ENCODE peak calls at places on chromosome 18, in nine cellular contexts. Y is foreskin fibroblast; N is RWPE1; M is mesothelial cell of epicardium; T is CD4-positive, alpha-beta T cell; O is gastrocnemius medialis; R is A673; E is brain microvascular endothelial cell; K is NB4. Q is an unnamed sample.

GRCh38 chr18:56245856-56246575 is 392.4 kb downstream of the TXNL1 start:
- DNase-seq in E (no peak), K (no peak), N (no peak), M (no peak), Y (peak), T (no peak), O (no peak), R (peak), Q (no peak)

GRCh38 chr18:26422472-26423162 is 125.7 kb downstream of the KCTD1 start:
- DNase-seq in R (no peak), N (no peak), O (no peak), E (no peak), M (no peak), K (no peak), Y (no peak), T (no peak), Q (no peak)

GRCh38 chr18:67381608-67382150 is 134.8 kb downstream of the DSEL start:
- DNase-seq in N (no peak), T (no peak), R (no peak), O (no peak), Y (no peak), M (no peak), E (no peak), K (no peak), Q (no peak)

GRCh38 chr18:26089247-26090129 is 925 bp downstream of the SS18 start:
- DNase-seq in M (no peak), K (peak), N (peak), O (no peak), R (peak), T (no peak), Y (peak), E (peak), Q (peak)

GRCh38 chr18:429030-429429 is 71.5 kb downstream of the COLEC12 start:
- DNase-seq in M (no peak), R (no peak), N (no peak), T (no peak), O (no peak), Y (no peak), K (no peak), E (no peak), Q (no peak)

GRCh38 chr18:20971886-20972267 is 139.7 kb downstream of the ROCK1 start:
- DNase-seq in N (peak), R (peak), K (peak), E (peak), M (no peak), O (no peak), T (no peak), Y (peak), Q (no peak)

GRCh38 chr18:67265464-67266245 is 250.9 kb downstream of the DSEL start:
- DNase-seq in O (no peak), E (peak), M (no peak), N (peak), R (no peak), K (peak), T (no peak), Y (peak), Q (no peak)

GRCh38 chr18:8611916-8612576 is 2.8 kb downstream of the RAB12 start:
- DNase-seq in E (no peak), Y (no peak), O (no peak), R (no peak), K (no peak), M (no peak), N (no peak), T (no peak), Q (no peak)

GRCh38 chr18:35861367-35862114 is 110.9 kb upstream of the RMP24 start:
- DNase-seq in R (no peak), O (no peak), Y (no peak), T (no peak), K (no peak), E (peak), M (no peak), N (no peak), Q (no peak)

GRCh38 chr18:57621252-57621607 is 406 bp downstream of the NARS1 start:
- DNase-seq in T (no peak), M (no peak), N (peak), Y (no peak), E (no peak), R (no peak), K (no peak), O (no peak), Q (no peak)

GRCh38 chr18:10851824-10852225 is 297.5 kb downstream of the PIEZO2 start:
- DNase-seq in R (peak), M (no peak), K (peak), N (peak), E (peak), O (no peak), Y (peak), T (no peak), Q (no peak)

GRCh38 chr18:58177886-58178470 is 134.0 kb downstream of the NEDD4L start:
- DNase-seq in O (no peak), K (no peak), T (no peak), R (no peak), N (no peak), M (no peak), Y (no peak), E (no peak), Q (no peak)

GRCh38 chr18:72201032-72201431 is 343.1 kb downstream of the CBLN2 start:
- DNase-seq in T (no peak), E (no peak), O (no peak), K (no peak), R (no peak), N (no peak), M (no peak), Y (no peak), Q (no peak)

GRCh38 chr18:44973282-44973681 is 292.6 kb downstream of the SETBP1 start:
- DNase-seq in E (peak), T (no peak), R (peak), N (no peak), K (no peak), O (no peak), M (no peak), Y (no peak), Q (no peak)

GRCh38 chr18:3453540-3454364 is 3.8 kb downstream of the TGIF1 start:
- DNase-seq in R (peak), M (no peak), E (peak), N (peak), K (peak), Y (peak), T (peak), O (peak), Q (peak)

GRCh38 chr18:58584219-58585127 is 44.4 kb downstream of the ALPK2 start:
- DNase-seq in N (no peak), E (no peak), R (peak), M (no peak), O (no peak), Y (peak), K (no peak), T (no peak), Q (no peak)

GRCh38 chr18:37762076-37762475 is 196.5 kb upstream of the CELF4 start:
- DNase-seq in R (no peak), K (no peak), N (no peak), T (no peak), O (no peak), M (no peak), E (no peak), Y (no peak), Q (no peak)

GRCh38 chr18:34866739-34867138 is 156.6 kb downstream of the DTNA start:
- DNase-seq in K (no peak), E (no peak), R (peak), T (no peak), Y (peak), N (no peak), O (no peak), M (no peak), Q (no peak)

GRCh38 chr18:28073658-28074057 is 103.3 kb downstream of the CDH2 start:
- DNase-seq in E (no peak), M (no peak), K (no peak), O (no peak), R (no peak), N (no peak), Y (no peak), T (no peak), Q (no peak)

DNA sequence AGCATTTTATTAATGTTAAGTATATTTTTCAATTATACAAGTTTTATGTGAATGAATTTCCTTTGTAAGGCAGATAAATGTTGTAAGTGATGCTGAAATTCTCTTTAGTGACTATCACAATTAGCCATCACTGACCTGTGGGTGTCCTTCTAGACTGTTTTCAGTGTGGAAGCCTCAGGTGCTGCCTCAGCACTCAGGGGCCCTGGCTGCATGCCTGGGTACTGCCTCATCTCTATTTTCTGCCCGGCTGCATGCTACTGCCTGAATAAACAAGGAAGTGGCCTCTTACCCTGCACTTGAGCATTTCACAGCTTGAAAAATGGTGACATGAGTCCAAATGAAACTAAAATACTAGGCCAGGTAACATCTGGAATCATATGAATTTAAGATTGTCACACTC is 787.6 kb upstream of the SALL3 start:
- DNase-seq in T (no peak), Y (no peak), E (no peak), R (no peak), M (no peak), O (no peak), K (no peak), N (no peak), Q (no peak)
- TF ChIP-seq CTCF in T (no peak), Y (no peak), E (no peak), R (no peak), M (no peak), O (no peak), K (no peak), N (no peak), Q (peak)

GRCh38 chr18:64318547-64318946 is 169.7 kb upstream of the LINC00305 start:
- DNase-seq in K (no peak), M (no peak), O (no peak), Y (no peak), R (no peak), T (no peak), E (no peak), N (no peak), Q (no peak)
- TF ChIP-seq CTCF in K (no peak), M (no peak), O (no peak), Y (no peak), R (no peak), T (no peak), E (no peak), N (no peak), Q (no peak)

GRCh38 chr18:46369323-46369722 is 265.1 kb downstream of the HAUS1 start:
- DNase-seq in R (no peak), N (no peak), O (no peak), Y (no peak), K (no peak), M (no peak), T (no peak), E (no peak), Q (no peak)
- TF ChIP-seq CTCF in R (no peak), N (no peak), O (no peak), Y (no peak), K (no peak), M (no peak), T (no peak), E (peak), Q (no peak)

DNA sequence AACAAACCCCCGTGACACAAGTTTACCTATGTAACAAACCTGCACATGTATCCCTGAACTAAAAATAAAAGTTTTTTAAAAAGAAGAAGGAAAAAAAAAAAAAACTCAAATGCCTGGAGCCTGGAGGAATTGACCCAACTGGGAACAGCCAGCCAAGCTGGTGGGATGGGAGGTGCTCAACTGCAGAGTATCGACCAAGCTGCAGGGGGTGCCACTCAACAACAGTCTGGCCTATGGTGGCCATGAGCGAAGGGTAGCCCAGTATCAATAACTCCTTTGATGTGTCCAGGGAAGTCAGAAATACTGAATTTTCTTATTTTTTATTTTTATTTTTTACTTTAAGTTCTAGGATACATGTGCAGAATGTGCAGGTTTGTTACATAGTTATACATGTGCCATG is 310.3 kb upstream of the DLGAP1 start:
- DNase-seq in N (no peak), E (no peak), O (no peak), R (no peak), M (no peak), T (no peak), Y (no peak), K (no peak), Q (no peak)
- TF ChIP-seq CTCF in N (no peak), E (no peak), O (no peak), R (peak), M (no peak), T (no peak), Y (no peak), K (peak), Q (no peak)

GRCh38 chr18:51197661-51198424 is at the start of gene MEX3C:
- DNase-seq in N (peak), K (peak), Y (peak), E (peak), T (peak), O (peak), R (peak), M (peak), Q (peak)
- TF ChIP-seq CTCF in N (peak), K (peak), Y (peak), E (peak), T (peak), O (no peak), R (peak), M (no peak), Q (no peak)

DNA sequence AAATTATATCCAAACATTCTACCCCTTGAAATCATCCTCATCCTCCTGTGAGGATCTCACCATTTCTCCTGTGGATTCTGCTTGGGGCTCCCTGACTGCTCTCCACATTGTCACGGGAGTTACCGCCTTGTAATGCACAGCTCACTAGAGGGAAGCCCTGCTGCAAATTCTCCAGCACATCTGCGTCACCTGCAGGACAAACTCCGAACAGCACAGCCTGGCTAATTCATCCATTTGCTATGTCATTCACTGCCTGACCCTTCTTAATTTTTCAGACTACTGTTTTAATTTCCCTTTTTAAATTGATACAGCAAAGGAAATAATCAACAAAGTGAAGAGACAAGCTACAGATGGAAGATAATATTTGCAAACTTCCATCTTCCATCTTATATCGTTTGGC is 627.4 kb downstream of the FBXO15 start:
- DNase-seq in E (no peak), O (no peak), M (no peak), R (no peak), K (no peak), Y (no peak), N (no peak), T (no peak), Q (peak)
- TF ChIP-seq CTCF in E (peak), O (no peak), M (peak), R (peak), K (no peak), Y (no peak), N (no peak), T (no peak), Q (peak)

DNA sequence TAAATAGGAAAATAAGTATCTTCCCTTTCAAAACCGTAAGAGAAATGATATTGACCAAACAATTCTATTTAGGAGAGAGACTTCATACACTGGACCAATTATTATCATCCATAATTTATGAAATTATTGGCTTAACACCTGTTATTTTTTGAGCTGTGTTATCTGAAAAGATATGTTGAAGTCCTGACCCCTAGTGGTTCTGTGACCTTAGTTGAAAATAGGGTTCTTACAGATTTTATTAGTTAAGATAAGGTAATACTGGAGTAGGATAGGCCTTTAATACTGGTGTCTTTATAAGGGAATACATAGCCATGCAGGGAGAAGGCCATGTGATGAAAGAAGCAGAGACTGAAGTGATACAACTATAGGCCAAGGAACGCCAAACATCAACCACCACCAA is 659.6 kb downstream of the DCC start:
- DNase-seq in Y (no peak), O (no peak), K (no peak), R (no peak), N (no peak), T (no peak), M (no peak), E (no peak), Q (no peak)
- TF ChIP-seq CTCF in Y (no peak), O (no peak), K (no peak), R (no peak), N (no peak), T (no peak), M (no peak), E (no peak), Q (no peak)

Q was measured in nephron progenitor cell.